ENCODE peak calls at places on chromosomes 13 and 19, in five cellular contexts. One of them, this sample, is unnamed.

GRCh38 chr13:86135856-86136255 is 336.6 kb upstream of the SLITRK6 start:
- DNase-seq in neural crest cell: no peak
- DNase-seq in A172: no peak
- DNase-seq in activated CD8-positive, alpha-beta memory T cell treated with anti-CD3 and anti-CD28 coated beads for 1 hour: no peak
- DNase-seq in AG20443: no peak
- DNase-seq in this sample: no peak

GRCh38 chr13:36885901-36886300 is 34.1 kb downstream of the SMAD9 start:
- DNase-seq in activated CD8-positive, alpha-beta memory T cell treated with anti-CD3 and anti-CD28 coated beads for 1 hour: no peak
- DNase-seq in A172: no peak
- DNase-seq in neural crest cell: no peak
- DNase-seq in AG20443: no peak
- DNase-seq in this sample: no peak

GRCh38 chr13:26895081-26895807 is 134.7 kb upstream of the GPR12 start:
- DNase-seq in AG20443: no peak
- DNase-seq in neural crest cell: no peak
- DNase-seq in activated CD8-positive, alpha-beta memory T cell treated with anti-CD3 and anti-CD28 coated beads for 1 hour: no peak
- DNase-seq in A172: no peak
- DNase-seq in this sample: peak; percentile 31

GRCh38 chr13:73657821-73658540 is 476.2 kb downstream of the KLF12 start:
- DNase-seq in A172: no peak
- DNase-seq in neural crest cell: no peak
- DNase-seq in AG20443: peak; percentile 32
- DNase-seq in activated CD8-positive, alpha-beta memory T cell treated with anti-CD3 and anti-CD28 coated beads for 1 hour: no peak
- DNase-seq in this sample: peak; percentile 32

GRCh38 chr19:6062274-6062673 is 48.0 kb downstream of the RFX2 start:
- DNase-seq in activated CD8-positive, alpha-beta memory T cell treated with anti-CD3 and anti-CD28 coated beads for 1 hour: no peak
- DNase-seq in AG20443: peak; percentile 32
- DNase-seq in A172: peak; percentile 56
- DNase-seq in neural crest cell: no peak
- DNase-seq in this sample: no peak

GRCh38 chr13:54433511-54434206 is 1405.0 kb downstream of the OLFM4 start:
- DNase-seq in activated CD8-positive, alpha-beta memory T cell treated with anti-CD3 and anti-CD28 coated beads for 1 hour: no peak
- DNase-seq in AG20443: no peak
- DNase-seq in neural crest cell: no peak
- DNase-seq in A172: no peak
- DNase-seq in this sample: no peak

GRCh38 chr13:110154370-110155031 is 152.5 kb downstream of the COL4A1 start:
- DNase-seq in neural crest cell: no peak
- DNase-seq in activated CD8-positive, alpha-beta memory T cell treated with anti-CD3 and anti-CD28 coated beads for 1 hour: no peak
- DNase-seq in A172: no peak
- DNase-seq in AG20443: no peak
- DNase-seq in this sample: no peak

GRCh38 chr13:112722433-112723250 is 32.8 kb downstream of the ATP11A start:
- DNase-seq in neural crest cell: no peak
- DNase-seq in AG20443: peak; percentile 58
- DNase-seq in activated CD8-positive, alpha-beta memory T cell treated with anti-CD3 and anti-CD28 coated beads for 1 hour: no peak
- DNase-seq in A172: peak; percentile 98
- DNase-seq in this sample: peak; percentile 90

GRCh38 chr19:29483944-29484581 is 41.7 kb upstream of the VSTM2B start:
- DNase-seq in activated CD8-positive, alpha-beta memory T cell treated with anti-CD3 and anti-CD28 coated beads for 1 hour: no peak
- DNase-seq in AG20443: peak; percentile 3
- DNase-seq in A172: no peak
- DNase-seq in neural crest cell: no peak
- DNase-seq in this sample: no peak

GRCh38 chr13:107493271-107493670 is 722.1 kb downstream of the LIG4 start:
- DNase-seq in activated CD8-positive, alpha-beta memory T cell treated with anti-CD3 and anti-CD28 coated beads for 1 hour: no peak
- DNase-seq in A172: no peak
- DNase-seq in AG20443: no peak
- DNase-seq in neural crest cell: no peak
- DNase-seq in this sample: no peak